ENCODE peak calls at places on chromosomes 2 and 18, in five cellular contexts. U, M, X, B and E are unnamed samples.

GRCh38 chr2:120227111-120227991 is 4.2 kb upstream of the TMEM185B start:
- DNase-seq in M (no peak), X (no peak), U (peak), B (no peak), E (no peak)

GRCh38 chr2:240936106-240936505 is 30.0 kb downstream of the CROCC2 start:
- DNase-seq in U (no peak), M (no peak), X (no peak), B (no peak), E (no peak)

GRCh38 chr2:64133828-64134227 is 10.4 kb downstream of the PELI1 start:
- DNase-seq in B (no peak), X (peak), M (no peak), U (peak), E (no peak)

GRCh38 chr2:101238930-101239759 is 13.5 kb upstream of the CNOT11 start:
- DNase-seq in X (no peak), U (no peak), B (no peak), M (peak), E (no peak)

GRCh38 chr2:145688156-145688555 is 1168.2 kb upstream of the ZEB2 start:
- DNase-seq in U (no peak), X (no peak), M (no peak), B (no peak), E (no peak)

GRCh38 chr2:209578394-209579006 is 154.7 kb downstream of the MAP2 start:
- DNase-seq in M (no peak), U (no peak), B (no peak), X (no peak), E (no peak)

GRCh38 chr2:217920879-217921603 is 81.8 kb downstream of the TNS1 start:
- DNase-seq in U (no peak), M (no peak), X (peak), B (no peak), E (no peak)

GRCh38 chr2:17051558-17051957 is 385.9 kb upstream of the CYRIA start:
- DNase-seq in M (no peak), B (no peak), U (peak), X (no peak), E (no peak)

GRCh38 chr2:238290079-238290478 is 1.7 kb upstream of the PER2 start:
- DNase-seq in X (peak), B (no peak), M (peak), U (peak), E (peak)

GRCh38 chr18:3985030-3985429 is 470.1 kb downstream of the DLGAP1 start:
- DNase-seq in B (no peak), X (no peak), U (peak), M (no peak), E (no peak)

GRCh38 chr2:159875083-159875482 is 77.1 kb upstream of the CD302 start:
- DNase-seq in X (no peak), M (no peak), U (no peak), B (no peak), E (no peak)

GRCh38 chr2:42876280-42876840 is 84.0 kb upstream of the HAAO start:
- DNase-seq in U (no peak), B (no peak), X (no peak), M (no peak), E (no peak)
- H3K27ac ChIP-seq in U (no peak), B (no peak), X (no peak), M (peak), E (no peak)

GRCh38 chr2:49988816-49989215 is 834.5 kb upstream of the FSHR start:
- DNase-seq in X (no peak), U (no peak), B (no peak), M (no peak), E (no peak)

GRCh38 chr2:49988301-49988700 is 834.0 kb upstream of the FSHR start:
- DNase-seq in U (no peak), X (no peak), B (no peak), M (no peak), E (no peak)
- H3K27ac ChIP-seq in U (no peak), X (no peak), B (no peak), M (no peak), E (no peak)

DNA sequence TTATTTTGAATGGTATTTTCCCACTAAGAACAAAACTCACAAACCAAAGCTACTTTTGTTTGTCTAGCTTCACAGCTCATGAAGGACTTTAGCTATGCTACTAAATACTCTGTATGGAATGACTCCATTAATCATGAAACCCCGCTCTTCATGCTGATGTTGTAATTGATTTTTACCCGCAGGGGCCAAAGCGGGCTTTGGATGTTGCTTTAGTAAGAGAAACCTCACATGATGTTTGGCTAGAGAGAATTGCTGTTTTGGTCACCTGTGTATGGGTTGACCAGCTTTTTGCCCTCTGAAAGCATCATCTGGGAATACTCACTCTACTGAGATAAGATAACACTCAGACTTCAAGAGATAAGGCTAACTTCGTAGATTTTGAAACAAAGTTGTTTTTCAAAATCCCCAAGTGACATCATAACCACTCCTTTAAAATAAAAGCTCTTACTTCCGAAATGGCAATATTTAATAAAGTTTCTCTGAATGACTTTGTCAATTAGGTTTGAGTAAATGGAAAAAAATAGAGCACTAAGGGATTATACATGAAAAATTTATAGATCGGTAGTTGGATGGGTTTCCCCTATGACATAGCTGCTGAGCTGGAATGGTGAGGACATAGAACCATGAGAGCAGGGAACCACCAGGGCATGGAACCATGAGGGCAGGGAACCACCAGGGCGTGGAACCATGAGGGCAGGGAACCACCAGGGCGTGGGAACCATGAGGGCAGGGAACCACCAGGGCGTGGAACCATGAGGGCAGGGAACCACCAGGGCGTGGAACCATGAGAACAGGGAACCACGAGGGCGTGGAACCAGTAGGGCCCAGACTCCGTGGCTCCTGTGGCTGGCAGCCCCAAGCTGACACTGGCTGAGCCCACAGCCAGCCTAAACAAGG is 31.9 kb downstream of the ACKR3 start:
- DNase-seq in U (peak), X (no peak), B (no peak), M (no peak), E (peak)
- H3K27ac ChIP-seq in U (peak), X (no peak), B (no peak), M (no peak), E (no peak)

GRCh38 chr2:34099377-34099776 is 500.3 kb upstream of the FAM98A start:
- DNase-seq in U (no peak), M (no peak), B (no peak), X (no peak), E (no peak)

GRCh38 chr2:34105015-34105767 is 506.1 kb upstream of the FAM98A start:
- DNase-seq in X (peak), B (no peak), U (peak), M (no peak), E (peak)

GRCh38 chr2:34103437-34103836 is 504.3 kb upstream of the FAM98A start:
- DNase-seq in U (no peak), M (no peak), X (no peak), B (no peak), E (no peak)

GRCh38 chr2:34104601-34105000 is 505.5 kb upstream of the FAM98A start:
- DNase-seq in U (peak), X (peak), M (no peak), B (no peak), E (peak)

DNA sequence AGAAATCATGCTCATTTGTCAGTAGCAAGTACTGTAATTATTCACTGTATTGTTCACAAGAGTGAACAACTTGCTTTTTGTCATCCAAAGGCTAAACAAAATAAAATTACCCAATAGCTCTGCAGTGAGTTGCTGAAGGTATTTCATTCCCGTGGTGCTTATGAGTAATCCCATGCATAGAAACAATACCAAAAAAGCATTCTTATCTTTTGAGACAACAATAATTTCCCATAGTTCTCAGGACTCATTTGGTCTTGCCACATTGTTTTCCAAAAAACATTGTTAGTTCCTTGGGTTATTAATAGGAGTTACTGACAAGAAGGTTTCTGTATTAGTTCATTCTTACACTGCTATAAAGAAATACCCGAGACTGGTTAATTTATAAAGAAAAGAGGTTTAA is 503.3 kb upstream of the FAM98A start:
- DNase-seq in B (no peak), X (peak), U (peak), M (no peak), E (peak)
- H3K27ac ChIP-seq in B (no peak), X (no peak), U (no peak), M (no peak), E (peak)

DNA sequence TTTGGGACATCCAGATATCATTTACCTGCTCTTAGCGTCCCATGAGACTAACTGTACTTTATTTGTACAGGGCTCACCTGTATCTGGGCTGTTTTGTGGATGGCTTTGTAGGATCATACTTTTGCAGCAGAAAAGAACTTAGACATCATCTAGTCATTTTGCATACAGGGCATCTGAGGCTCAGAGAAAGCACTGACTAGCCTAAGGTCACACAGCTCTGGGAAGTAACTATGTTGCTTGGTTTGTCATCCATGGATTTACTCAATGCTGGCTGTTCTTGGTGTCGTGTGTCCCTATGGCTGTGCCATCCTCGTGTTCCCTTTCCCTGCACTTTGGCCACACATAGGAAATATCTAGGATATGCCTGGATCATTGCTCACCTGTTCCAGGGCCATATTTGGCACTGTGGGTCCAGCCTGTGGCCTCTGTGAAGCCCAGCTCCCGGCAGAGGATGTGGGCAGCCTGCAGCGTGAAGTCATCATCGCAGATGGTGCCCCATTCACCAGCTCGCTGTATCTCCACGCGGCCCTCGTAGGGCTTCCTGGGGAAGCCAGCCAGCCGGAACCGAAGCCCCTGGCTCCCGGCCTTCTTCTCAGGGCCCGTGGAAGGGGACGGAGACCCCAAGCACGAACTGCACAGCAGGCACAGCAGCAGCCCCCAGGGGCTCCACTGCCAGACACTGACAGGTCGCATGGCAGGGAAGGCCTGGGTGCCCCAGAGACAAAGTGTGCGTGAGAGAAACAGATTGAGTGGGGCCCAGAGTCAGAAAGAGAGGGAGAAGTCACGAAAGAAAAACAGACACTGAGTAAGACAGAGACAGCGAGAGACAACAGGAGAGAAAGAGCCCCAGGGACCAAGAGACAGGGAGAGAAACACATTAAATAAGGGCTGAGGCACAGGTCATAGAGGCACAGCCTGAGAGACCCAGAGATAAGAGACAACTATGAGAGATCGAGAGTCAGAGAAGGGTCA is 1.5 kb downstream of the LOXL3 start:
- DNase-seq in M (no peak), U (no peak), B (no peak), X (no peak), E (no peak)
- H3K27ac ChIP-seq in M (no peak), U (no peak), B (no peak), X (no peak), E (no peak)

DNA sequence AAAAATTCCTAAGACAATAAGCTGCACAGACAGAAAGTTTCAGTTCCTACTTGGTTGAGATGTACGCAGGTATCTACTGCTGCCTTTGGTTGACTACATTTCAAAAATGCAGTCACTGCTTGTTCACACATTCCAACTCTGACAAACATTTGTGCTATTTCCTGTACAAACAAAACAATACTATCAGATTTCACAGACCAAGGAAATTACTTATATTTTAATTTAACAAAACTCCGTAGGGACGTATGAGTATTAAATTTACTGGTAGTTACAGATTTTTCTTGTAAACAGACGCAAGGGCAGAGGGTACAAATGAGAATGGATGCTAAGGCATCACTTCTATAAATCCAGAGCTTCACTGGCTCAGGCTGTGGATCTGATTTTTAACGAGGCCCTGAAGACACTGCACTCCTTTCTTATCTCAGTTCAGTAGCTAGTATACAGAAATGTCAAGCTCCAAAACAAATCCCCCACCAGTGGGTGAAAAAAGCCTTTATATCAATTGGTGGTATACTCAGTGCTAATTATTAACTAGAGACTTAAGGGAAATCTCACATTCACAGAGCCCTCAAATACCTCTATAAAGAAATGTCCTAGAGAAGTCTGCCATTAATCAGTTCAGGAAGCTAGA is 31.7 kb upstream of the TTC32 start:
- DNase-seq in M (no peak), B (no peak), U (peak), X (peak), E (peak)
- H3K27ac ChIP-seq in M (no peak), B (no peak), U (peak), X (peak), E (peak)

GRCh38 chr2:24083567-24084385 is 858 bp downstream of the TP53I3 start:
- DNase-seq in B (no peak), X (peak), U (peak), M (peak), E (peak)
- H3K27ac ChIP-seq in B (peak), X (peak), U (peak), M (peak), E (peak)

DNA sequence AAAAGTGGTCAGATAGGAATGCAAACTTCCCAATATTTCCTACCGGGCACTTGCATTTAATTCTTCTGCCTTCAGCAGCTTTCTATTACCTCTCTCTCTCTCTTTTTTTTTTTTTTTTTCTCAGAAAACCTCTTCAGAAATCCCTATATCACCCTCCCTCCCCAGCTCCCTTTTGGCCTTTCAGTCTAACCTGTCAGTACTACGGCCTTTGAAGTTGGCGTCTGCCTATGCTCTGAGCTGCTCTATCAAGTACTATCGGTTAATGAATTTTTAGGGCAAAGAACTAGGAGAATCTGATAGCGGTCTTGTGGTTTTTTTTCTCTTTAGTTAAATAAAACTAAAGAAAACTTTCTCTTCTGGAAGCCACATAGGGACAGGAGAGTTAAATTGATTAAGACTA is 122.4 kb upstream of the MAPRE2 start:
- DNase-seq in U (no peak), M (no peak), B (no peak), X (no peak), E (no peak)
- H3K27ac ChIP-seq in U (no peak), M (no peak), B (no peak), X (no peak), E (no peak)